ENCODE peak calls at places on chromosomes 12 and 14, in nine cellular contexts. B is GM12864; E is GM13977; R is neural crest cell; G is activated CD8-positive, alpha-beta T cell treated with anti-CD3 and anti-CD28 coated beads for 36 hours; M is AG04450; Y is adrenal gland; Z is type B pancreatic cell; S is RWPE2. F is an unnamed sample.

GRCh38 chr12:69985656-69986055 is 160.6 kb downstream of the MYRFL start:
- DNase-seq in B (no peak), E (no peak), R (no peak), G (peak; percentile 38), M (no peak), Y (no peak), Z (no peak), S (no peak), F (peak; percentile 17)

GRCh38 chr12:121795029-121795977 is 1.8 kb upstream of the RHOF start:
- DNase-seq in B (no peak), E (peak; percentile 86), R (peak; percentile 91), G (peak; percentile 90), M (no peak), Y (peak; percentile 97), Z (peak; percentile 90), S (peak; percentile 70), F (peak; percentile 87)

GRCh38 chr12:82425241-82425640 is 66.9 kb downstream of the METTL25 start:
- DNase-seq in B (no peak), E (no peak), R (no peak), G (no peak), M (no peak), Y (no peak), Z (no peak), S (no peak), F (no peak)

GRCh38 chr14:95480109-95480886 is 36.2 kb downstream of the SYNE3 start:
- DNase-seq in B (no peak), E (peak; percentile 61), R (no peak), G (peak; percentile 55), M (no peak), Y (peak; percentile 87), Z (no peak), S (no peak), F (no peak)

GRCh38 chr14:26286806-26287205 is 311.0 kb downstream of the NOVA1 start:
- DNase-seq in B (no peak), E (no peak), R (no peak), G (no peak), M (no peak), Y (no peak), Z (no peak), S (no peak), F (no peak)

GRCh38 chr12:123713398-123714301 is 1.5 kb downstream of the ATP6V0A2 start:
- DNase-seq in B (peak; percentile 47), E (peak; percentile 23), R (no peak), G (peak; percentile 30), M (no peak), Y (no peak), Z (no peak), S (no peak), F (peak; percentile 28)

GRCh38 chr12:105522166-105522825 is 191.8 kb downstream of the C12orf75 start:
- DNase-seq in B (no peak), E (no peak), R (no peak), G (no peak), M (no peak), Y (no peak), Z (no peak), S (no peak), F (no peak)

GRCh38 chr12:38892090-38892786 is 13.2 kb downstream of the CPNE8 start:
- DNase-seq in B (no peak), E (peak; percentile 9), R (no peak), G (no peak), M (no peak), Y (no peak), Z (no peak), S (no peak), F (no peak)

GRCh38 chr14:24307575-24308341 is at the start of gene CIDEB:
- DNase-seq in B (no peak), E (peak; percentile 79), R (peak; percentile 71), G (peak; percentile 69), M (no peak), Y (peak; percentile 86), Z (no peak), S (no peak), F (peak; percentile 79)

GRCh38 chr14:36579001-36579555 is 3.3 kb downstream of the NKX2-8 start:
- DNase-seq in B (no peak), E (no peak), R (no peak), G (no peak), M (no peak), Y (no peak), Z (no peak), S (no peak), F (no peak)

GRCh38 chr12:2855546-2855945 is 1.3 kb downstream of the TEX52 start:
- DNase-seq in B (no peak), E (no peak), R (no peak), G (no peak), M (no peak), Y (no peak), Z (no peak), S (no peak), F (no peak)

DNA sequence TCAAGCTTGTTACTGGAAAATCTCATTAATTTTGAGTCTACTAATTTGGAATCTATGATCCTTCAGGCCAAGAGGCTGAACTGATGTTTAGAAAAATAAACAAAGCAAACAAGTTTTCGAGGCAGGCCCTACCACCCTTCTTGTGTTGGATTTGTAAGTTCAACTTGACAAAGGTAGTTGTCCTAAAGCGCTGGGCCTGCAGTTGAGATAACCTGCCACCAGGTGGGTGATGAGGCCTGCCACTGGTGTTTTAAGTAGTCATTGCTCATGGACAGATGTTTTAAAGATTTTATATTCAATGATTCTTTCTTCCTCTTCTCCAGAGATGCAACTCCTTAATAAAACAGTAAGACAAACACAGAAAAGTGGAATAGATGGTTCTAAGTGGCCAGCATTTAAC is 19.4 kb downstream of the ACVRL1 start:
- DNase-seq in B (no peak), E (peak; percentile 55), R (no peak), G (peak; percentile 82), M (no peak), Y (peak; percentile 79), Z (no peak), S (no peak), F (peak; percentile 45)
- TF ChIP-seq CTCF in B (peak; percentile 68), E (peak; percentile 56), R (peak; percentile 62), G (peak; percentile 58), M (peak; percentile 56), Y (no peak), Z (peak; percentile 62), S (peak; percentile 47), F (peak; percentile 22)

DNA sequence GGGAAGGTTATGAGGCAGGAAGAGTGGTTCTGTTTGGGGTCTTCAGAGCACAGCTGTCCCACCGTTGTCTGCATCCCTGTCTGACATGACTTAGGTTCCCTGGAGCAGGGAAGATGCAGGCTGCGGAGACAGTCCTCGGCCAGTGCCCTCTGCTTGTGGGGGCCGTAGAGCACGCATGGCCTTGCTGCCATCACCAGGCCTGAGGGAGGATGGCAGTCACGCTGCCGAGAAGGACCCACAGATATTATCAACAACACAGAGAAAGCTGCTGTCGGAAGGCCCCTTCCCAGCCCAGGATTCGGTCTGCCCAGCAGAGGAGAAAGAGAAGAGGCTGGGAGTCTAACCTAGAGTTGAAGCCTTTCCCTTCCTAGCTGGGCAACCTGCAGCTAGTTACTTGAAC is 35.0 kb downstream of the ERH start:
- DNase-seq in B (no peak), E (no peak), R (peak; percentile 13), G (no peak), M (peak; percentile 11), Y (peak; percentile 76), Z (no peak), S (no peak), F (no peak)
- TF ChIP-seq CTCF in B (peak; percentile 39), E (peak; percentile 50), R (peak; percentile 47), G (no peak), M (peak; percentile 62), Y (peak; percentile 48), Z (peak; percentile 59), S (no peak), F (no peak)

GRCh38 chr14:103521438-103521961 is 1.1 kb downstream of the CKB start:
- DNase-seq in B (no peak), E (peak; percentile 61), R (no peak), G (no peak), M (no peak), Y (no peak), Z (no peak), S (no peak), F (peak; percentile 63)
- TF ChIP-seq CTCF in B (no peak), E (no peak), R (no peak), G (no peak), M (no peak), Y (no peak), Z (no peak), S (peak; percentile 40), F (no peak)

GRCh38 chr12:117096643-117097042 is 2.6 kb downstream of the TESC start:
- DNase-seq in B (no peak), E (no peak), R (no peak), G (no peak), M (no peak), Y (no peak), Z (no peak), S (no peak), F (no peak)
- TF ChIP-seq CTCF in B (no peak), E (no peak), R (no peak), G (no peak), M (no peak), Y (no peak), Z (no peak), S (no peak), F (no peak)

GRCh38 chr12:57577981-57578758 is 12.8 kb upstream of the PIP4K2C start:
- DNase-seq in B (no peak), E (no peak), R (no peak), G (no peak), M (no peak), Y (no peak), Z (no peak), S (no peak), F (no peak)
- TF ChIP-seq CTCF in B (no peak), E (no peak), R (no peak), G (no peak), M (no peak), Y (no peak), Z (no peak), S (no peak), F (no peak)

GRCh38 chr12:128909653-128910052 is 56.4 kb downstream of the GLT1D1 start:
- DNase-seq in B (no peak), E (no peak), R (no peak), G (no peak), M (no peak), Y (no peak), Z (no peak), S (no peak), F (no peak)

GRCh38 chr12:128905003-128905544 is 51.8 kb downstream of the GLT1D1 start:
- DNase-seq in B (no peak), E (no peak), R (no peak), G (no peak), M (no peak), Y (no peak), Z (no peak), S (no peak), F (no peak)

GRCh38 chr12:128906485-128907137 is 53.3 kb downstream of the GLT1D1 start:
- DNase-seq in B (no peak), E (no peak), R (no peak), G (no peak), M (no peak), Y (no peak), Z (no peak), S (no peak), F (no peak)

GRCh38 chr12:128910629-128911028 is 57.4 kb downstream of the GLT1D1 start:
- DNase-seq in B (no peak), E (no peak), R (no peak), G (no peak), M (no peak), Y (no peak), Z (no peak), S (no peak), F (no peak)

GRCh38 chr12:128908254-128908653 is 55.0 kb downstream of the GLT1D1 start:
- DNase-seq in B (no peak), E (no peak), R (no peak), G (no peak), M (no peak), Y (no peak), Z (no peak), S (no peak), F (no peak)
- TF ChIP-seq CTCF in B (no peak), E (no peak), R (no peak), G (no peak), M (no peak), Y (no peak), Z (no peak), S (no peak), F (no peak)

GRCh38 chr12:108140501-108140900 is 11.4 kb downstream of the WSCD2 start:
- DNase-seq in B (no peak), E (no peak), R (no peak), G (no peak), M (no peak), Y (no peak), Z (no peak), S (no peak), F (no peak)
- TF ChIP-seq CTCF in B (no peak), E (no peak), R (no peak), G (no peak), M (no peak), Y (no peak), Z (no peak), S (no peak), F (no peak)

F was measured in GM20000.